ENCODE peak calls at places on chromosomes 13 and 19, in five cellular contexts. K, Y, I, V and T are unnamed samples.

GRCh38 chr13:99046851-99047250 is 69.0 kb upstream of the DOCK9 start:
- DNase-seq in V (no peak), I (no peak), K (no peak), Y (no peak), T (no peak)

GRCh38 chr13:97491452-97491851 is 57.5 kb downstream of the RAP2A start:
- DNase-seq in I (no peak), Y (no peak), K (no peak), V (no peak), T (no peak)

GRCh38 chr19:1216756-1217155 is 11.2 kb downstream of the STK11 start:
- DNase-seq in V (no peak), K (no peak), I (no peak), Y (no peak), T (no peak)

GRCh38 chr13:25872871-25873607 is 178.8 kb downstream of the SHISA2 start:
- DNase-seq in I (no peak), Y (peak; percentile 48), V (no peak), K (no peak), T (no peak)

GRCh38 chr19:377801-378581 is 31.0 kb downstream of the C2CD4C start:
- DNase-seq in I (no peak), K (no peak), Y (peak; percentile 6), V (no peak), T (no peak)

GRCh38 chr19:35557539-35558399 is 5.7 kb downstream of the ATP4A start:
- DNase-seq in V (peak; percentile 82), Y (peak; percentile 52), K (peak; percentile 73), I (peak; percentile 46), T (peak; percentile 77)

GRCh38 chr13:52141299-52141698 is 12.4 kb upstream of the NEK5 start:
- DNase-seq in I (no peak), K (no peak), Y (no peak), V (no peak), T (no peak)

GRCh38 chr13:75101997-75102720 is 379.8 kb downstream of the TBC1D4 start:
- DNase-seq in V (no peak), I (peak; percentile 53), Y (peak; percentile 11), K (no peak), T (no peak)

DNA sequence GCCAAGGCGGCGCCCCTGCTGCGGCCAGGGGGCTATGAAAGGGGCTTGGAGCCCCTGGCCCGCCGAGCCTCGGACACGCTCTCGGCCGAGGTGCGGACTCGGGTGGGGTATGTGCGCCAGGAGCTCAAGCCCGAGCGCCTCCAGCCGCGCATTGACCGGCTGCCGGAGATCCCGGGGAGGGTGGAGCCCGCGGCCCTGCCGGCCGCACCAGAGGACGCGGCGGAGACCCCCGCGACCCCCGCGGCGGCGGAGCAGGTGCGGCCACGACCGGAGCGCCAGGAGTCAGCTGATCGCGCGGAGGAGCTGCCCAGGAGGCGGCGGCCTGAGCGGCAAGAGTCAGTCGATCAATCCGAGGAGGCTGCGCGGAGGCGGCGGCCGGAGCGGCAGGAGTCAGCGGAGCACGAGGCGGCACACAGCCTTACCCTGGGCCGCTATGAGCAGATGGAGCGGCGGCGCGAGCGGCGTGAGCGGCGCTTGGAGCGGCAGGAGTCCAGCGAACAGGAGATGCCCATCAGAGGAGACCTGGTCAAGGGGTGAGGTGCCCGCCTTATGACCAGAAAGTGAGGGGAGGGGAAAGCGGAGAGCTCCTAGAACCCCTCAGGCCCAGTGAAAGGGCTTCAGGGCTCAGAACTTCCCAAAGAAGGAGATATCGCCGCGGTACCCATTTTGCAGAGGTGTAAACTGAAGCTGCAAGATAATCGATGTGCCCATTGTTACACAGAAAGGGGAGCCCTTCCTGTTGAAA is 8.8 kb upstream of the SHKBP1 start:
- DNase-seq in K (no peak), I (no peak), Y (no peak), V (no peak), T (no peak)
- TF ChIP-seq CTCF in K (no peak), I (no peak), Y (no peak), V (no peak), T (no peak)

DNA sequence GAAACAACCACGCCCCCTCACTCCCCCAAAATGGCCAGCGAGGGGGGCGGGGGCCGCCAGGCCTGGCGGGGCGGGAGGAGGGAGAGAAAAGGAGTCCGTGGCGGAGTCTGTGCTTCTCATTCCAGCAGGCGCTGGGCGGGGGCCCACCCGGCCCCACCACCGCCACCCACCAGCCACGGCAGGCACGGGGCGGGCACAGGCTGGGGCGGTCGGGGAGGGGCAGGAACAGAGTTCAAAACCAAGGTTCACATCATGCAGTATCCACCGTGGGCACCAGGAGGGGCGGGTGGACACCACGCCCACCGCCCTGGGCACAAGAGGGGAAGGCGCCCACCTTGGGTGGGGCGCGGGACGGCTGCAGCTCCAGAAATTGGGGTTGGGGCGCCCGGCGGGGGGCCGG is 12.8 kb downstream of the DPF1 start:
- DNase-seq in V (no peak), K (no peak), Y (no peak), I (no peak), T (no peak)
- TF ChIP-seq CTCF in V (no peak), K (peak; percentile 30), Y (peak; percentile 3), I (peak; percentile 4), T (no peak)

GRCh38 chr13:65613004-65613403 is 1617.1 kb downstream of the PCDH9 start:
- DNase-seq in V (no peak), I (no peak), K (no peak), Y (no peak), T (no peak)
- TF ChIP-seq CTCF in V (no peak), I (peak; percentile 32), K (peak; percentile 25), Y (peak; percentile 33), T (peak; percentile 35)

DNA sequence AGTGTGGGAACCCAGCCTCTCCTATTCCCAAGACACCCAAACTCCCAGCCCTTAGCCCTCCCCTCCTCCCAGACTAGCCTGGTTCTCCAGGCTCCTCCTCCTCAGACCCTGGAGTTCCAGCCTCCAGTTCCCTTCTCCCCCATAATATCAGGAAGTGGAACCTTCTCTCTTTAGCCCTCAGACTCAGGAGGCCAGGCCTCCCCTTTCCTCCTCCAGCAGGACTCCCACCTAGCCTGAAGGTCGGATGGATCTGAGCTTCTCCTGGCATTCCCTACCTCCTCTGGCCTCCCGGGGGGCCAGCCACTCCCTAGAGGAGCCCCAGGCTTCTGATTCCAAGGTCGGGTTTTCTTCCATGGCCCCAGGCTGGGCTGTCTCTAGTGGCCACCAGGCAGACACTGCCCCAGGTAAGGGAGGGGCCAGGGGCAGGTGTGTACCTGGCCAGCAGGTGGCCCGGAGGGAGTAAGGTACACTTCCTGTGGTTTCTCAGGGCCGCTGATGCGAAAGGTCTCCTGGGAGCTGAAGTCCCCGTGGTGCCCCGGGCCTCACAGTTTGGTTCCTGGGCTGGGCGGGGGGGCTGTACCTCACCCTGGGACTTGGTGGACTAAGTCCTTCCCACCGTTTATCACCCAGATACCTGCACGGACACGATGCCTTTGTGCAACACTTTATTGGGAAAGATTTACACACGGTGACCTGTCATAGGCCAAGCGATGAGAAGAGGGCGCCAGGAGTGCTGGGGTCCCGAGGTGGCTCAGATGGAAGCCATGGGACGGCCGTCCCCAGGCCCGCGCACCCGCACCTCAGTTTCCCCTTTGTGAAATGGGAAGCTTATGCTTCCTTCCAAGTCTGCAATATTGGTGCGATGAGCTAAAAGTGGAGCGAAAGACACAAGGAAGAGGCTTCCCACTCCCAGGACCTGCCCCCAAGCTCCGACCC is at the start of gene TMC4:
- DNase-seq in K (peak; percentile 77), Y (peak; percentile 77), V (no peak), I (no peak), T (no peak)
- TF ChIP-seq CTCF in K (peak; percentile 84), Y (peak; percentile 65), V (peak; percentile 18), I (no peak), T (peak; percentile 10)

GRCh38 chr19:12774588-12775555 is at the start of gene HOOK2:
- DNase-seq in Y (peak; percentile 93), I (no peak), V (peak; percentile 62), K (peak; percentile 94), T (no peak)

GRCh38 chr19:12772323-12772722 is 3.0 kb downstream of the HOOK2 start:
- DNase-seq in I (no peak), Y (no peak), K (no peak), V (no peak), T (no peak)

GRCh38 chr19:12770922-12771321 is 4.4 kb downstream of the HOOK2 start:
- DNase-seq in V (no peak), Y (no peak), K (no peak), I (no peak), T (no peak)

GRCh38 chr19:12777217-12778019 is 2.1 kb upstream of the HOOK2 start:
- DNase-seq in I (peak; percentile 85), Y (peak; percentile 63), V (peak; percentile 90), K (peak; percentile 76), T (peak; percentile 82)

DNA sequence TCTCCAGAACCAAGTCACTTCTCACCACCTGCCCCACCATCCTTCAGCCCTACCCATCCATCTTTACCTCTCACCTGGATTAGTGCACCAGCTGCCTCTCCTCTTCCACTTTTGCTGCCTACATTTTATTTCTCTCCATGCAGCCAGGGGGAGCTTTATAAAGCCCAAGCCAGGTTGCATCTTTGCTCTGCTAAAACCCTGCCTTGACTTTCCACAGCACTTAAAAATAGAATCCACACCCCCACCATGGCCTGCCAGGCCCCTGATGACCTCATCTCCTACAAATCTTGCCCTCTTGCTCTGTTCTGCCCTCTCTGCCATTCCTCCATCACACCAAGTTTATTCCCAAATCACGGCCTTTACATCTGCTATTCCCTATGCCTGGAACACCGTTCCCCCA is 1.8 kb downstream of the HOOK2 start:
- DNase-seq in Y (peak; percentile 21), V (no peak), K (no peak), I (no peak), T (no peak)
- TF ChIP-seq CTCF in Y (peak; percentile 49), V (no peak), K (no peak), I (peak; percentile 50), T (peak; percentile 29)

DNA sequence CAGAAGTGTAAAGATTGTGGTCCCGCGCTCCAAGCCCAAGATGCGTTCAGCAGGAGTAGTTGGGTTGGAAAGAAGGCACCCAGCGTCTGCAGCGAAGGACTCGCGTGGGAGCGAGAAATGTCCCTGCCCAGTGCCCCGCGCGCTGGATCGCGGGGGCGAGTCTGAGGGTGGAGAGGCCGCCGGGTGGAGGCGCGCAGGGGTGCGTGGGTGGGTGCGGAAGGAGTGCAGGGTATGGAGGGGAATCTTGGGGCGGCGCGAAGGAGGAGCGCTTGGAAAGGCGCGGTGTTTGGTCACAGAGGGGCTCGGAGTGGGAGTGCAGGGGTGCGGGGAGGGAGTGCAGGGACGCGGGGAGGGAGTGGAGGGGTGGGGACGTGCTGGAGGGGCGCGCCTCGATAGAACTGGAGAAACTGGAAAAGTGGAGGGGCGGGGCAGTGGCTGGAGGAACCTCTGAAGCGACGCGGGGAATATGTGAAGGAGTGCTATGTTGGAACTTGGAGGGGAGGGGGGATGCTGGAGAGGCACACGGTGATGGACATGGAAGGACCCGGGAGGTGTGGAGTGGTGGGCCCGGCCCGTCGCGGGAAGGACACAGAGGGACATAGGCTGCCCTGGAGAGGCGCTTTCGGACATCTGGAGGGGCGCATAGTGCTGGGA is 21.1 kb upstream of the SGCG start:
- DNase-seq in I (no peak), Y (no peak), V (peak; percentile 65), K (peak; percentile 12), T (peak; percentile 38)
- TF ChIP-seq CTCF in I (no peak), Y (no peak), V (no peak), K (peak; percentile 9), T (no peak)